ENCODE peak calls at places on chromosome 3, in nine cellular contexts. Q, L, Z, P, X, V, B, A and D are unnamed samples.

GRCh38 chr3:168272343-168272984 is 176.7 kb upstream of the GOLIM4 start:
- DNase-seq in L (no peak), Z (no peak), V (no peak), A (no peak), B (no peak), P (no peak), X (no peak), Q (no peak), D (no peak)

GRCh38 chr3:141784096-141784495 is 20.9 kb downstream of the GRK7 start:
- DNase-seq in P (no peak), A (no peak), V (no peak), Q (no peak), Z (no peak), L (no peak), X (no peak), B (no peak), D (no peak)

GRCh38 chr3:133821767-133822638 is 16.4 kb downstream of the SRPRB start:
- DNase-seq in P (no peak), A (no peak), Q (peak), B (no peak), Z (no peak), L (peak), X (no peak), V (no peak), D (no peak)

GRCh38 chr3:51622868-51623267 is 48.2 kb upstream of the TEX264 start:
- DNase-seq in Q (no peak), Z (no peak), V (no peak), B (no peak), L (no peak), A (peak), P (no peak), X (no peak), D (no peak)

GRCh38 chr3:44252332-44252731 is 10.6 kb downstream of the TOPAZ1 start:
- DNase-seq in X (no peak), B (no peak), L (no peak), V (no peak), Z (no peak), P (no peak), Q (no peak), A (no peak), D (no peak)

GRCh38 chr3:136974670-136975069 is 16.9 kb downstream of the IL20RB start:
- DNase-seq in Q (no peak), A (no peak), P (no peak), L (no peak), Z (no peak), B (no peak), X (no peak), V (no peak), D (no peak)

GRCh38 chr3:14138109-14138877 is 13.4 kb downstream of the TMEM43 start:
- DNase-seq in V (no peak), B (no peak), L (no peak), Z (no peak), Q (no peak), A (no peak), P (no peak), X (no peak), D (no peak)

GRCh38 chr3:146160233-146160963 is 586 bp downstream of the PLOD2 start:
- DNase-seq in B (peak), Z (no peak), V (peak), Q (peak), P (peak), L (peak), A (peak), X (peak), D (no peak)

GRCh38 chr3:56355570-56356185 is 112.6 kb downstream of the ERC2 start:
- DNase-seq in Z (no peak), P (no peak), Q (no peak), B (no peak), L (no peak), V (no peak), X (no peak), A (no peak), D (no peak)

GRCh38 chr3:50876947-50877346 is 202.2 kb downstream of the DOCK3 start:
- DNase-seq in A (no peak), Z (no peak), X (no peak), L (no peak), B (no peak), P (no peak), Q (no peak), V (no peak), D (no peak)

GRCh38 chr3:5181479-5182141 is 5.9 kb upstream of the EDEM1 start:
- DNase-seq in L (no peak), P (no peak), Q (no peak), V (no peak), A (no peak), B (no peak), X (no peak), Z (no peak), D (no peak)

GRCh38 chr3:130834476-130834875 is 59.4 kb upstream of the ATP2C1 start:
- DNase-seq in A (no peak), V (no peak), Q (no peak), L (no peak), B (no peak), X (no peak), P (no peak), Z (no peak), D (no peak)

GRCh38 chr3:146750196-146750595 is 145.1 kb upstream of the PLSCR5 start:
- DNase-seq in Z (no peak), V (no peak), B (no peak), A (no peak), P (no peak), X (no peak), L (no peak), Q (no peak), D (no peak)

GRCh38 chr3:34292605-34293300 is 494.3 kb downstream of the PDCD6IP start:
- DNase-seq in B (no peak), P (no peak), Q (no peak), X (no peak), V (no peak), A (no peak), Z (no peak), L (no peak), D (no peak)